ENCODE peak calls at places on chromosome 3, in six cellular contexts. D, Y, J, I, E and P are unnamed samples.

GRCh38 chr3:52890735-52891134 is 6.6 kb downstream of the STIMATE start:
- DNase-seq in D (no peak), Y (no peak), J (no peak), I (peak), E (peak), P (no peak)

GRCh38 chr3:197599089-197599765 is 43.5 kb upstream of the BDH1 start:
- DNase-seq in D (peak), Y (peak), J (peak), I (peak), E (peak), P (peak)

GRCh38 chr3:194093822-194094221 is 42.1 kb upstream of the HES1 start:
- DNase-seq in D (no peak), Y (no peak), J (no peak), I (no peak), E (no peak), P (no peak)

GRCh38 chr3:411183-411681 is 214.7 kb downstream of the CHL1 start:
- DNase-seq in D (no peak), Y (no peak), J (no peak), I (no peak), E (no peak), P (no peak)

GRCh38 chr3:73134034-73134433 is 72.6 kb downstream of the EBLN2 start:
- DNase-seq in D (no peak), Y (no peak), J (no peak), I (no peak), E (no peak), P (no peak)

GRCh38 chr3:99929409-99930139 is 111.9 kb downstream of the CMSS1 start:
- DNase-seq in D (no peak), Y (no peak), J (peak), I (peak), E (peak), P (no peak)

GRCh38 chr3:129593595-129594339 is 12.7 kb downstream of the PLXND1 start:
- DNase-seq in D (no peak), Y (no peak), J (no peak), I (no peak), E (peak), P (no peak)

GRCh38 chr3:87796137-87796899 is 262.5 kb downstream of the CGGBP1 start:
- DNase-seq in D (no peak), Y (no peak), J (no peak), I (no peak), E (no peak), P (no peak)

GRCh38 chr3:63349583-63350177 is 71.6 kb downstream of the SYNPR start:
- DNase-seq in D (no peak), Y (peak), J (no peak), I (peak), E (peak), P (no peak)

GRCh38 chr3:9036327-9037112 is 73.2 kb upstream of the RAD18 start:
- DNase-seq in D (no peak), Y (peak), J (peak), I (no peak), E (peak), P (no peak)

GRCh38 chr3:117817103-117817502 is 1107.5 kb downstream of the TUSC7 start:
- DNase-seq in D (no peak), Y (no peak), J (no peak), I (no peak), E (no peak), P (no peak)

GRCh38 chr3:184185461-184186183 is 377 bp upstream of the ABCF3 start:
- DNase-seq in D (peak), Y (peak), J (peak), I (peak), E (peak), P (peak)

GRCh38 chr3:15291589-15292541 is 40.5 kb downstream of the SH3BP5 start:
- DNase-seq in D (peak), Y (no peak), J (no peak), I (no peak), E (no peak), P (no peak)

GRCh38 chr3:69212411-69213160 is 90.2 kb upstream of the LMOD3 start:
- DNase-seq in D (no peak), Y (no peak), J (no peak), I (peak), E (peak), P (no peak)

GRCh38 chr3:136106101-136106500 is 90.0 kb downstream of the MSL2 start:
- DNase-seq in D (no peak), Y (no peak), J (no peak), I (no peak), E (no peak), P (no peak)

GRCh38 chr3:120429921-120430361 is 20.9 kb downstream of the FSTL1 start:
- DNase-seq in D (no peak), Y (no peak), J (no peak), I (no peak), E (peak), P (no peak)

GRCh38 chr3:184808021-184808420 is 3.9 kb upstream of the VPS8 start:
- DNase-seq in D (no peak), Y (no peak), J (no peak), I (no peak), E (no peak), P (no peak)

GRCh38 chr3:123150449-123150954 is 51.2 kb upstream of the SEC22A start:
- DNase-seq in D (no peak), Y (peak), J (no peak), I (no peak), E (no peak), P (no peak)

GRCh38 chr3:24145981-24146822 is 201.1 kb downstream of the NR1D2 start:
- DNase-seq in D (no peak), Y (no peak), J (no peak), I (peak), E (peak), P (no peak)

GRCh38 chr3:187992609-187993008 is 161.3 kb upstream of the LPP start:
- DNase-seq in D (no peak), Y (no peak), J (no peak), I (no peak), E (no peak), P (no peak)

GRCh38 chr3:102512734-102513518 is 78.1 kb downstream of the ZPLD1 start:
- DNase-seq in D (no peak), Y (no peak), J (no peak), I (peak), E (peak), P (no peak)

GRCh38 chr3:40116478-40117162 is 192.9 kb upstream of the EIF1B start:
- DNase-seq in D (no peak), Y (no peak), J (no peak), I (peak), E (peak), P (no peak)

GRCh38 chr3:107897471-107898180 is 193.2 kb downstream of the CD47 start:
- DNase-seq in D (no peak), Y (no peak), J (no peak), I (no peak), E (peak), P (no peak)

GRCh38 chr3:149291178-149291577 is 42.3 kb downstream of the TM4SF18 start:
- DNase-seq in D (no peak), Y (no peak), J (no peak), I (no peak), E (no peak), P (no peak)

GRCh38 chr3:48112813-48113212 is 75.4 kb downstream of the CDC25A start:
- DNase-seq in D (no peak), Y (no peak), J (no peak), I (no peak), E (peak), P (no peak)

GRCh38 chr3:63964287-63965073 is 52.3 kb upstream of the SCAANT1 start:
- DNase-seq in D (no peak), Y (peak), J (no peak), I (no peak), E (no peak), P (no peak)

DNA sequence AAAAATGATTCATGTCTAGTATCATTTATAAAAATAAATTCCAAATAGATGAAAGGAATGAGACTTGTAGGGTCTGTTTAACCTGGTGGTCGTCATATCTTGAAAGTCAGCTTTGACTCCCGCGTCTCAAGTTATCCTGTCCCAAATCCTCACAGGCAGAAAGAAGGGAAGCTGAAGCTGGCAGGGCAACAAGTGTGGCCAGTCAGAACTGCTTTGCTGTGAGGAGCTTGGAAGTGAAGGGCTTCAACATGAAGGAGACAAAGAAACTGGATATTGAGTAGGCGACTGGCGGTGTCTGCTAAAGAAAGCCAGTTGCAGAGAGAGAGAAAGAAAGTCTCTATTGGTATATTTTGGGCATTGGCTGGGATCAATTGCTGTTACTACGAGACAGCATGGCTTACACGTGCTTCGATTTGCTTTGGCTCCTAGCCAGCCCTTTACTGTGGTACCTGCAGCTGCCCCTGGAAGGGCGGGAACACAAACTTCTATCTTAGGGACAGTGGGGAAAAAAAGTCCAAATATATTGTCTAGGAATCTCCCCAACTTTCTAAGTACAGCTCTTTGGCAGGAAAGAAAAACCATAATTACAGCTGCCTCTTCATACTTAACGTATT is 107.2 kb downstream of the CHST2 start:
- DNase-seq in D (no peak), Y (peak), J (no peak), I (no peak), E (no peak), P (no peak)
- TF ChIP-seq CTCF in D (no peak), Y (no peak), J (no peak), I (no peak), E (no peak), P (no peak)

GRCh38 chr3:59326246-59327024 is 276.6 kb upstream of the CFAP20DC start:
- DNase-seq in D (no peak), Y (no peak), J (no peak), I (peak), E (no peak), P (no peak)
- TF ChIP-seq CTCF in D (no peak), Y (no peak), J (no peak), I (peak), E (no peak), P (no peak)

GRCh38 chr3:51710631-51711351 is 3.9 kb downstream of the GRM2 start:
- DNase-seq in D (peak), Y (no peak), J (no peak), I (no peak), E (peak), P (peak)
- TF ChIP-seq CTCF in D (no peak), Y (no peak), J (no peak), I (peak), E (no peak), P (peak)

GRCh38 chr3:110478377-110479054 is 593.1 kb upstream of the NECTIN3 start:
- DNase-seq in D (no peak), Y (no peak), J (no peak), I (peak), E (no peak), P (no peak)

GRCh38 chr3:110485389-110485788 is 586.2 kb upstream of the NECTIN3 start:
- DNase-seq in D (no peak), Y (no peak), J (no peak), I (no peak), E (no peak), P (no peak)

GRCh38 chr3:110479676-110480075 is 591.9 kb upstream of the NECTIN3 start:
- DNase-seq in D (no peak), Y (no peak), J (no peak), I (no peak), E (no peak), P (no peak)
- TF ChIP-seq CTCF in D (no peak), Y (no peak), J (no peak), I (no peak), E (no peak), P (no peak)

GRCh38 chr3:84959470-84960380 is 936 bp downstream of the CADM2 start:
- DNase-seq in D (no peak), Y (no peak), J (no peak), I (no peak), E (peak), P (no peak)

GRCh38 chr3:84961492-84962255 is 2.9 kb downstream of the CADM2 start:
- DNase-seq in D (peak), Y (no peak), J (no peak), I (no peak), E (peak), P (no peak)

GRCh38 chr3:84960994-84961393 is 2.2 kb downstream of the CADM2 start:
- DNase-seq in D (no peak), Y (no peak), J (no peak), I (no peak), E (peak), P (no peak)

GRCh38 chr3:84960581-84960980 is 1.8 kb downstream of the CADM2 start:
- DNase-seq in D (no peak), Y (no peak), J (no peak), I (no peak), E (no peak), P (no peak)

DNA sequence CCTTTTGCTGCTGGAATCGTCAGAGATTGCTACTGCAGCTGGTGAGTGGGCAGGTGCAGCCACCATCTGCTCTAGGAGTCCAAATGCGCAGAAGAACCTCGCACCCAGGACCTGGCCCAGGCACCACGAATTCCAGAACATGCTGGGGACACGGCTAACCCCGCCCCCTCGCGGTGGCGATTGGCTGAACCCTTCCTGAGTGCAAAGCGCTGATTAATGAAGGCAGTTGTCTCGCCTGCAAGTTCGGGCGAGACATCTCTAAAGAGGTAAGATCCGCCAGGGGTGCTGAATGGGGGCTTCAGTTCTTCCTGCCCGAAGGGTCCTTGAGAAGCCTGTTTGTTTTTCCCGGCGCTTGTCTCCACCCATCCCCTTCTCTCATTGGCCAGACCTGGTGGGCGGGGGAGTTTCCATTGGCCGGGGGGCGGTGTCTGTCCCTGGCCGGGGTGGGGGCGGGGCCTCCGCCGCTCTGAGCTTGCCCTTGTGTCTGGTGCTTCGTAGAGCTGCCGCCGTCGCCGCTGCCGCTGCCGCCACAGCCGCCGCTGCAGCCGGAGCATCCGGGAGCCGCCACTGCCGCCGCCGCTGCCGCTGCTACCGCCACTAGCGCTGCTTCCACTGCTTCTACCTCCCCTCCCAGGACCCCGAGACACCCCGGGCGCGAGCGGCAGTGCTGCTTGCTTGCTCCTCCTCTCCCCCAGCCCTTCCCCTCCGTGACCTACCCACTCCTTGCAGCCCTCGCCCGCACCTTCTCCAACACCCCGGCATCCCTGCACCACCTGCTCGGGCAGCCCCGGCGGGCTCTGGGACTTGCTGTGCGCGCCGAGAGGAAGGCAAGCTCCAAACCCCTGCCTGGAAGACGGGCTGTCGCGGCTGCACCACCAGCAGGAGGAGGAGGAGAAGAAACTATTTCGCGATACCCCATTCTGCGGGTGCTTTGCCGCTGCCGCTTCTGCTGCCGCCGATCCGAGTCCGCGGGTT is at the start of gene CADM2:
- DNase-seq in D (peak), Y (peak), J (peak), I (peak), E (peak), P (peak)
- TF ChIP-seq CTCF in D (no peak), Y (peak), J (no peak), I (peak), E (no peak), P (peak)

DNA sequence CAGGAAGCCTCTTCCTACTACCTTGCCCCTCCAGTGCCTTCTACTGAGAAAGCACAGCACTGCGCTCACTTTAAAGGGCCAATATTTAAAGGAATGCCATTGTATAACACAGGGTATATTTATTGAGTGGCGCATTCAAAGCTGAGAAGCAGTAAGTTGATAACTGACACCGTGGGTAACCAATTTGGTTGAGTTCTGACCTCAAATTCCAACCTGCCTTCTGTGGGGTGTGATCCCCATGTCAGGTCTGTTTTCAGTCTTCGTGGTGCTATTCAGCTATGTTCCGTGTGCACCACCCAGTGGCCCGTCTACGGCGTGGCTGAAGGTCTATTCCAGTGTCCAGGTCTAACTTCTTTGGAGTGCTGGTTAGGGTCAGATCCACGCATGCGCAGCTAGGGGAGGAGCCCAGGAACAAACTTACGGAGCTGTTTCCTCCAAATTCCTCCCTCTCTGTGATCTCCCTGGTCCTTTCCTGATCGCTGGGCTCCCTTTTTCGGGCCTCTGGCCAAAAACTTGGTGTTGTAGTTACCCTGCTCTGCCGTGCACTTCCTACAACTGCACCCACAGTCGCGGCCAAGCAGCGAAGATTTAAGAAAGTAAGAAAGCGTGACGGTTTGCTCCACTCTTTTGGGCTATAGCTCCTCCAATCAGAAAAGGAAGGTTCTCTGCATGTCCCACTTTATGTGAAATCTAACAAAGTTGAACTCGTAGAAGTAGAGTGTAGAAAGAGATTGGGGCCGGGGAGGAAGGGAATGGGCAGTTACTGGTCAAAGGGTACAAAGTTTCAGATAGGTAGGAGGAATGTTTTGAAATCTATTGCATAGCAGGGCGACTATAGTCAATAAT is 7.7 kb downstream of the LRRC2 start:
- DNase-seq in D (peak), Y (peak), J (peak), I (peak), E (peak), P (no peak)
- TF ChIP-seq CTCF in D (peak), Y (peak), J (peak), I (peak), E (peak), P (no peak)

GRCh38 chr3:36928220-36928619 is 16.6 kb downstream of the TRANK1 start:
- DNase-seq in D (no peak), Y (no peak), J (no peak), I (no peak), E (no peak), P (no peak)

GRCh38 chr3:36933540-36934296 is 11.1 kb downstream of the TRANK1 start:
- DNase-seq in D (no peak), Y (no peak), J (no peak), I (no peak), E (no peak), P (no peak)

GRCh38 chr3:36937492-36937891 is 7.4 kb downstream of the TRANK1 start:
- DNase-seq in D (no peak), Y (no peak), J (no peak), I (no peak), E (no peak), P (no peak)

DNA sequence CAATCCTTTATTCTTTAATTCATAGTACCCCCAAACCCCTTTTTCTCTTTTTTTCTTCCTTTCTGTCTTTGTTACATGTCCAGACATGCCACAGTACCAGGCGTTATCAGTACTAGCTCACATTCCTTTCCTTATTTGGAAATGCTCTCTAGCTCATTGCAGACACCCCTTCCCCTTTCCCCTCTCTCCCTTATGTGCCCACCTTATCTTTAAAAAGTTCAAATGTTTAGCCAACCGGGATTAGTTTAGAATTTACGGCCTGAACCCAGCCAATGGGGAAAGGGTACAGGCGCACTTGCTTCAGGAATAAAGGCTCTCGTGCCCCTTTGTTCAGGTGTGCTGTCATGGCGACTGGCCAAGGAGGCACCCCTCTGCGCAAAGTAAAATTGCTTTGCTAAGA is 11.9 kb downstream of the TRANK1 start:
- DNase-seq in D (no peak), Y (no peak), J (no peak), I (peak), E (no peak), P (no peak)
- TF ChIP-seq CTCF in D (no peak), Y (no peak), J (no peak), I (no peak), E (no peak), P (no peak)